ENCODE peak calls at places on chromosomes 7 and 10, in eight cellular contexts. N is mammary epithelial cell, F is upper lobe of left lung, P is psoas muscle, R is IMR-90, O is GM12865, K is fibroblast of pulmonary artery, G is transverse colon. X is an unnamed sample.

GRCh38 chr7:109479388-109479787 is 909.7 kb downstream of the DNAJB9 start:
- DNase-seq in F (no peak), R (no peak), P (no peak), N (no peak), O (no peak), G (no peak), K (no peak), X (no peak)

GRCh38 chr7:116167177-116167576 is 43.2 kb upstream of the TES start:
- DNase-seq in F (no peak), R (no peak), N (no peak), O (peak; percentile 40), K (no peak), P (no peak), G (no peak), X (peak; percentile 64)

GRCh38 chr10:3401491-3401938 is 228.9 kb upstream of the PITRM1 start:
- DNase-seq in F (no peak), P (no peak), N (no peak), O (no peak), K (peak; percentile 33), R (peak; percentile 75), G (no peak), X (no peak)

GRCh38 chr7:13021566-13021965 is 334.1 kb downstream of the ARL4A start:
- DNase-seq in G (no peak), F (no peak), P (no peak), R (peak; percentile 25), K (peak; percentile 29), N (no peak), O (no peak), X (no peak)

GRCh38 chr10:98344589-98345038 is 70.4 kb downstream of the PYROXD2 start:
- DNase-seq in K (peak; percentile 95), P (peak; percentile 90), F (peak; percentile 52), O (no peak), G (peak; percentile 56), N (no peak), R (peak; percentile 84), X (no peak)

GRCh38 chr7:157656195-157656769 is 319.5 kb downstream of the DNAJB6 start:
- DNase-seq in G (no peak), O (no peak), K (no peak), R (no peak), P (no peak), N (no peak), F (no peak), X (peak; percentile 56)

GRCh38 chr7:47180268-47180826 is 401.6 kb downstream of the TNS3 start:
- DNase-seq in K (peak; percentile 79), P (peak; percentile 36), N (peak; percentile 29), O (peak; percentile 45), R (peak; percentile 72), G (peak; percentile 51), F (peak; percentile 32), X (peak; percentile 86)

GRCh38 chr10:77578583-77579227 is 58.9 kb downstream of the KCNMA1 start:
- DNase-seq in N (peak; percentile 75), O (no peak), F (no peak), K (peak; percentile 36), R (peak; percentile 90), G (no peak), P (no peak), X (no peak)

GRCh38 chr10:69769395-69769989 is 32.2 kb upstream of the COL13A1 start:
- DNase-seq in O (no peak), G (peak; percentile 14), K (peak; percentile 74), R (peak; percentile 79), F (no peak), N (peak; percentile 59), P (peak; percentile 39), X (peak; percentile 96)

GRCh38 chr7:33654641-33655040 is 250.7 kb upstream of the BMPER start:
- DNase-seq in N (no peak), F (no peak), K (no peak), R (no peak), P (no peak), G (no peak), O (no peak), X (no peak)

GRCh38 chr10:54796876-54797275 is 4.2 kb downstream of the PCDH15 start:
- DNase-seq in G (no peak), R (no peak), K (no peak), P (no peak), O (no peak), F (no peak), N (no peak), X (no peak)

GRCh38 chr10:54797636-54798395 is 3.2 kb downstream of the PCDH15 start:
- DNase-seq in K (peak; percentile 4), R (peak; percentile 4), O (no peak), N (peak; percentile 51), P (no peak), F (no peak), G (no peak), X (no peak)

GRCh38 chr10:54799491-54799890 is 1.5 kb downstream of the PCDH15 start:
- DNase-seq in K (no peak), O (no peak), P (no peak), R (no peak), F (no peak), G (no peak), N (no peak), X (no peak)

DNA sequence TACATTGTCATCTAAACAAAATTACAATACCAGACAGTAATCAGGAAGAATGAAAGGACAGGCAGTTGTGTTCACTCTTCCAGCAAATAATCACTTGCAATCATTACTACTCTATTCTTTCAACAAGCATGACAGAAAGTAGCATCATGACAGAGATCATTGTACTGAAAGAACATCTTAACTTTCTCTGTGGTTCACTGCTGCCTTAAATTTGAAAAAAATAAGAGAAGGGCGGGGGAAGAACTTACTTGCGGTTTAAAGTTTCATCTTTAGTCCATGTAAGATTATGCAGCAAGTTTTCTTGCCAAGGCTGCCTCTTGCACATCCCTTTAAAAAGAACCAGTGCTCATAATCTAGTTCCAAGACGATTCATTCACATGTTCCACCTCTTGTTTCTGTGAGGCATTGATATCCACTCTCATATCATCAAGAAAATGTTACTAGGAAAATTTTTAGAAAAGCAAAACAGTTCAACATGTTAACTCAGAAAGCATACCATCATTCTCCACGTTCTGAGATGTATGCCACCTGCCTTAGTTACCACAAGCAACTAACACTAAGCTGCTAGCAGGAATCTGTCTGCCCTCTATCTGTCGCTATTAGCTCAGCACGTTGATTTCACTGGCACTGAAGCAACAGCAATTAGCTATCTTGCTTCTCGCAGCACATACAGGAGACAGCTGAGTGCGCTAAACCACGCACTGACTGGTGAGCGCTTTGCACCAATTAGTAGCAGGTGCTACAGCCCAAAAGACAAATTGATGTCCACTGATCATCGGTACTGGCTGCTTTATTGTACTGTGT is at the start of gene PCDH15:
- DNase-seq in O (peak; percentile 50), P (no peak), R (no peak), F (peak; percentile 23), K (peak; percentile 24), G (no peak), N (peak; percentile 26), X (peak; percentile 82)
- TF ChIP-seq CTCF in O (peak; percentile 28), P (peak; percentile 14), R (no peak), F (no peak), K (peak; percentile 38), G (no peak), N (peak; percentile 46), X (peak; percentile 78)

GRCh38 chr10:88987840-88988239 is 2.8 kb upstream of the FAS start:
- DNase-seq in P (no peak), N (no peak), K (no peak), R (no peak), G (no peak), O (no peak), F (no peak), X (no peak)

GRCh38 chr10:88989824-88990527 is 622 bp upstream of the FAS start:
- DNase-seq in P (no peak), O (no peak), K (peak; percentile 97), G (no peak), R (peak; percentile 86), N (peak; percentile 72), F (no peak), X (no peak)

GRCh38 chr10:88990528-88991160 is at the start of gene FAS:
- DNase-seq in N (peak; percentile 96), G (peak; percentile 86), P (peak; percentile 72), R (peak; percentile 57), K (peak; percentile 78), O (peak; percentile 94), F (peak; percentile 91), X (peak; percentile 84)

GRCh38 chr10:88991161-88991899 is 732 bp downstream of the FAS start:
- DNase-seq in R (peak; percentile 68), G (peak; percentile 70), F (peak; percentile 70), O (peak; percentile 77), K (peak; percentile 76), N (peak; percentile 83), P (peak; percentile 79), X (peak; percentile 74)

DNA sequence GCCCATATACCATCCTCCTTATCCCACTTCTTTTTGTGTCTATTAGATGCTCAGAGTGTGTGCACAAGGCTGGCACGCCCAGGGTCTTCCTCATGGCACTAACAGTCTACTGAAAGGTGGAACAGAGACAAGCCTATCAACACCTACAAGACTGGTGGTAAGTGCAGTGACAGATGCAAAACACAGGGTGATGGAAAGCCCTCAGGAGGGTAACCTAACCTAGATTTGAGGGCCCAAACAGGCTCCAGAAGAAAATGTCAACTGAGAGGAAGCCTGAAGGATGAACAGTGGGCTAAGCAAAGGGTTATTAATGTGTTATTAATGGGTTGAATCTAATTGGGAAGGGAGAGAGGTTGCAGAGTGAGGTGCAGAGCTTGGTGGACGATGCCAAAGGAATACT is 1.2 kb upstream of the FAS start:
- DNase-seq in F (no peak), K (no peak), P (no peak), N (no peak), G (no peak), R (no peak), O (no peak), X (no peak)
- H3K4me3 ChIP-seq in F (peak overlapping the region; percentile 69), K (peak overlapping the region; percentile 88), P (peak overlapping the region; percentile 92), N (no peak overlapping the region), G (no peak overlapping the region), R (peak overlapping the region; percentile 83), O (peak overlapping the region; percentile 97), X (no peak overlapping the region)

DNA sequence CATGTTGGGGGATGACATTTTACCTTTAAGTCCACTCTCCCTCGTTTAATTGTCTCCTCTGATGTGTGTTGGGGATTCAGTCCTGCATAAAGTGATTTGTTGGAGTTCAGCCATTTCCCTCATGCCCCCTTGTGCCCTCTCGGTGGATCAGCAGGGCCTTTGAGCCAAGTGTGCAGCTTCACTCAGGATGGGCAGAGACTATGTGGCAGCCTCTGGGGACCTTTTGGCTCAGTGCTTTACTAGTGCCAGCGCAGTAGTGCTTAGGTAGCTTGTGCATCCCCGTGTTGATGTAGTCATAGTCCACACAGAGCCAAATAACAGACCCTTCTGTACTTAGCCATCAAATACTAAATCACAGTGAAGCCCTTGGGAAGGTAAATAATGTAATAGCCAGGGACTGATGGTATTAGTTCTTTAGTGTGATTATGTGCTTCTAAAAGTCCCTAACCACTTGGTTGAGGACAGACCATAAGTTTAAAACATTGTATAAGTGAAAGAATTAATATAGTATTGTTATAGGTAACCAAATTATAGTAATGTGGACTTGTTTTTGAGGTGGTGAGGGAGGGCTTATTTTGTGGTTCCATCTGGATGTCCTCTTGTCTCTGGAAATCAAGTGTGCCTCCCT is 11.4 kb downstream of the BUB3 start:
- DNase-seq in G (no peak), F (no peak), N (no peak), O (no peak), K (no peak), P (no peak), R (no peak), X (no peak)
- TF ChIP-seq CTCF in G (no peak), F (no peak), N (peak; percentile 4), O (no peak), K (no peak), P (no peak), R (no peak), X (peak; percentile 56)

DNA sequence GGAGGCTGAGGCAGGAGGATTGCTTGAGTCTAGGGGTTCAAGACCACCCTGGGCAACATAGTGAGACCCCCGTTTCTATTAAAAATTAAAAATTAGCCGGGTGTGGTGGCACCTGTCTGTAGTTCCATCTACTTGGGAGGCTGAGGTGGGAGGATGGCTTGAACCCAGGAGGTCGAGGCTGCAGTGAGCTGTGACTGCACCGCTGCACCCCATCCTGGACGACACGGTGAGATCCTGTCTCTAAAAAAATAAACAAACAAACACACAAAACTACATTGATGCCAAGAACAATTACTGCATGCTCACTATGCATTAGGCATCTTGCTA is 761 bp upstream of the CHST12 start:
- DNase-seq in N (no peak), G (no peak), K (no peak), R (no peak), F (no peak), O (no peak), P (no peak), X (no peak)
- H3K4me3 ChIP-seq in N (peak overlapping the region; percentile 48), G (no peak overlapping the region), K (peak overlapping the region; percentile 76), R (peak overlapping the region; percentile 73), F (peak overlapping the region; percentile 77), O (peak overlapping the region; percentile 71), P (peak overlapping the region; percentile 95), X (peak overlapping the region; percentile 81)

X was measured in endodermal cell.